ENCODE peak calls at places on chromosomes 4 and X, in four cellular contexts. One of them, this sample, is unnamed. For H3K4me1 and H3K27me3, the result is how much of the 10 kb centered on the place peaks cover.

GRCh38 chr4:52850406-52851119 is 11.6 kb upstream of the RASL11B start:
- DNase-seq in heart right ventricle: no peak
- DNase-seq in esophagus squamous epithelium: no peak
- DNase-seq in SK-N-SH: no peak
- DNase-seq in this sample: no peak

GRCh38 chr4:56783986-56784385 is 37.5 kb downstream of the SPINK2 start:
- DNase-seq in heart right ventricle: no peak
- DNase-seq in esophagus squamous epithelium: no peak
- DNase-seq in SK-N-SH: no peak
- DNase-seq in this sample: no peak

GRCh38 chr4:107519057-107519456 is 201.0 kb downstream of the PAPSS1 start:
- DNase-seq in heart right ventricle: no peak
- DNase-seq in esophagus squamous epithelium: no peak
- DNase-seq in SK-N-SH: peak
- DNase-seq in this sample: no peak

GRCh38 chr4:20172070-20172760 is 79.5 kb upstream of the SLIT2 start:
- DNase-seq in heart right ventricle: no peak
- DNase-seq in esophagus squamous epithelium: no peak
- DNase-seq in SK-N-SH: no peak
- DNase-seq in this sample: no peak

GRCh38 chr4:30950737-30951136 is 230.6 kb downstream of the PCDH7 start:
- DNase-seq in heart right ventricle: no peak
- DNase-seq in esophagus squamous epithelium: no peak
- DNase-seq in SK-N-SH: no peak
- DNase-seq in this sample: no peak

GRCh38 chrX:13658602-13659001 is 5.7 kb downstream of the TCEANC start:
- DNase-seq in heart right ventricle: peak
- DNase-seq in esophagus squamous epithelium: no peak
- DNase-seq in SK-N-SH: peak
- DNase-seq in this sample: no peak

GRCh38 chrX:17597836-17598434 is 139.4 kb upstream of the SCML1 start:
- DNase-seq in heart right ventricle: peak
- DNase-seq in esophagus squamous epithelium: no peak
- DNase-seq in SK-N-SH: peak
- DNase-seq in this sample: peak

GRCh38 chr4:6111354-6111930 is 88.9 kb downstream of the JAKMIP1 start:
- DNase-seq in heart right ventricle: no peak
- DNase-seq in esophagus squamous epithelium: no peak
- DNase-seq in SK-N-SH: peak
- DNase-seq in this sample: peak

GRCh38 chr4:77015390-77015789 is 60.4 kb downstream of the CCNI start:
- DNase-seq in heart right ventricle: no peak
- DNase-seq in esophagus squamous epithelium: no peak
- DNase-seq in SK-N-SH: no peak
- DNase-seq in this sample: no peak

GRCh38 chr4:146522862-146523205 is 1.1 kb upstream of the SLC10A7 start:
- DNase-seq in heart right ventricle: no peak
- DNase-seq in esophagus squamous epithelium: no peak
- DNase-seq in SK-N-SH: no peak
- DNase-seq in this sample: no peak

GRCh38 chr4:83036991-83037390 is 2.0 kb downstream of the COPS4 start:
- DNase-seq in heart right ventricle: no peak
- DNase-seq in esophagus squamous epithelium: no peak
- DNase-seq in SK-N-SH: no peak
- DNase-seq in this sample: no peak

GRCh38 chr4:83043801-83044407 is 8.9 kb downstream of the COPS4 start:
- DNase-seq in heart right ventricle: no peak
- DNase-seq in esophagus squamous epithelium: no peak
- DNase-seq in SK-N-SH: no peak
- DNase-seq in this sample: no peak

GRCh38 chr4:83034630-83035494 is at the start of gene COPS4:
- DNase-seq in heart right ventricle: peak
- DNase-seq in esophagus squamous epithelium: peak
- DNase-seq in SK-N-SH: peak
- DNase-seq in this sample: peak

GRCh38 chr4:83040269-83040668 is 5.3 kb downstream of the COPS4 start:
- DNase-seq in heart right ventricle: no peak
- DNase-seq in esophagus squamous epithelium: no peak
- DNase-seq in SK-N-SH: no peak
- DNase-seq in this sample: no peak
- H3K4me1 ChIP-seq in heart right ventricle: under half
- H3K4me1 ChIP-seq in esophagus squamous epithelium: under half
- H3K4me1 ChIP-seq in SK-N-SH: under half
- H3K4me1 ChIP-seq in this sample: under half

DNA sequence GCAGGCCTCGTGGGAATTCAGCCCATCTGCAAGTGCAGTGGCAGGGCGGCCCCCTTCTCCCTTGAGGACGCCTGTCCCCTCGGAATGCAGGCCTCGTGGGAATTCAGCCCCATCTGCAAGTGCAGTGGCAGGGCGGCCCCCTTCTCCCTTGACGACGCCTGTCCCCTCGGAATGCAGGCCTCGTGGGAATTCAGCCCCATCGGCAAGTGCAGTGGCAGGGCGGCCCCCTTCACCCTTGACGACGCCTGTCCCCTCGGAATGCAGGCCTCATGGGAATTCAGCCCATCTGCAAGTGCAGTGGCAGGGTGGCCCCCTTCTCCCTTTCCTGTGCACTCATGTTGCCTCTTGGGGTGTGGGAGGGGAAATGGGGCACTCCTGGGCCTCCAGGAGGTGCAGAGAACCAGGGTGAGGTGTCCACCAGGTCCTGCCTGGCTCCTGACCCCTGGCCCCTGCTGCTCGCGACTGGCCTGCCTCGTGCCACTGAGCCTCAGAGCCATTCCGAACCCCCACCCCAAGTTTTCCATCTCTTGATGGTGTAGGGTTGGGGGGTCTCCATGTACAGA is 6.7 kb upstream of the SLC26A1 start:
- DNase-seq in heart right ventricle: no peak
- DNase-seq in esophagus squamous epithelium: no peak
- DNase-seq in SK-N-SH: no peak
- DNase-seq in this sample: no peak
- H3K27me3 ChIP-seq in heart right ventricle: half or more
- H3K27me3 ChIP-seq in esophagus squamous epithelium: under half
- H3K27me3 ChIP-seq in SK-N-SH: under half
- H3K27me3 ChIP-seq in this sample: under half

GRCh38 chr4:8241211-8241779 is 28.3 kb upstream of the HTRA3 start:
- DNase-seq in heart right ventricle: no peak
- DNase-seq in esophagus squamous epithelium: no peak
- DNase-seq in SK-N-SH: no peak
- DNase-seq in this sample: no peak

GRCh38 chr4:8240211-8241041 is 29.1 kb upstream of the HTRA3 start:
- DNase-seq in heart right ventricle: no peak
- DNase-seq in esophagus squamous epithelium: no peak
- DNase-seq in SK-N-SH: no peak
- DNase-seq in this sample: no peak

GRCh38 chr4:8244001-8244757 is 25.4 kb upstream of the HTRA3 start:
- DNase-seq in heart right ventricle: no peak
- DNase-seq in esophagus squamous epithelium: no peak
- DNase-seq in SK-N-SH: no peak
- DNase-seq in this sample: no peak

GRCh38 chr4:8242782-8243556 is 26.6 kb upstream of the HTRA3 start:
- DNase-seq in heart right ventricle: no peak
- DNase-seq in esophagus squamous epithelium: no peak
- DNase-seq in SK-N-SH: no peak
- DNase-seq in this sample: no peak

DNA sequence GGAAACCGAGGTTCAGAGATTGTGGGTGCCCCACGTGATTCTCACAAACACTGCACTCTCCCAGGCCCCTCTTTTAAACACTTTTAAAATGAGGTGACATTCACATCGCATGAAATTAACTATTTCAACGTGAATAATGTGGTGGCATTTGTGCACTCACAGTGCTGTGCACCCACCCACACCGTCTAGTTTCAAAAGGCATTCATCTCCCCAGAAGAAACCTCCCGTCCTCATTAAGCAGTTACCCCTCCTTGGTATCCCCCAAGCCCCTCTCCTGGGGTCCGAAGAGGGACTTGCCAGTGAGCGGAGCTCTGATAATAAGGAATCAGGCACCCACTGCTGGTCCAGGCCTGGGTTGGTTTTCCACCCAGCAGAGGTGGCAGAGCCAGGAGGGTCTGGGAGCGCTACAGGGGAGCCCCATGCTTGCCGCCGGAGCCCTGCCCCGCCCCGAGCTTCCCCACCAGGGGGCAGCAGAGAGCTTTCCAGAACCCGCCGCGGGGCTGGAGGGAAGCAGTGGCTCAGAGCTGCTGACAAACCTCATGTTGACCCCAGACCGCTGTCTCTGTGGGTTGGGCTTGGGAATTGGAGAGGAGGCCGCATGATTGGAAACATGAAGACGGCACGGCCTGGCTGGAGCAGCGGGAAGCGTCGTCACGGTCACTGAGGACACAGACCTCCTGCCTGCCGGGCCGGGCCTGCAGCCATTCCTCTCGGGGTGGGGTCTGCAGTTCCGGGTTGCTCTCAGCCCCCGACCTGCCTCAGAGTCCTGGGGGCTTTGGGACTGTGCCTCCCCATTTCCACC is 27.5 kb upstream of the HTRA3 start:
- DNase-seq in heart right ventricle: peak
- DNase-seq in esophagus squamous epithelium: peak
- DNase-seq in SK-N-SH: peak
- DNase-seq in this sample: peak
- H3K27ac ChIP-seq in heart right ventricle: no peak
- H3K27ac ChIP-seq in esophagus squamous epithelium: no peak
- H3K27ac ChIP-seq in SK-N-SH: peak
- H3K27ac ChIP-seq in this sample: no peak

DNA sequence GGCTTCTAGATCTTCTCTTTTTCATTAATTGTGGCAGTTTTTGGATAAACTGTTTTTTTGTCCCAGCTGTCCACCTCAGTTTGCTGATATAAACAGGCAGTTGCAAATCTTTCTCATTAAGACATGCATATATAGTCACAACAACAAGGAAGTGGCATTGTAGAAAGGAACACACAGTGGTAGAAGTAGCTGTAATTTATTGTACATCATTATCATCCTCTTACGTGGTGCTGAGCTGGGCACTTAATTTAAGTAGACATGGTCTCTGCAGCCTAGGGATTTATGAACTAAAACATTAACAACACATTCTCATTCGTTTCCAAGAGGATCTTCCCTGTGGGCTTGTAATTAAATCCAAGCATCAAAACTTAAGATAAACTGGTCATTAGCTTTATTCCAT is 500.2 kb downstream of the INPP4B start:
- DNase-seq in heart right ventricle: no peak
- DNase-seq in esophagus squamous epithelium: no peak
- DNase-seq in SK-N-SH: no peak
- DNase-seq in this sample: no peak
- H3K4me1 ChIP-seq in heart right ventricle: under half
- H3K4me1 ChIP-seq in esophagus squamous epithelium: under half
- H3K4me1 ChIP-seq in SK-N-SH: under half
- H3K4me1 ChIP-seq in this sample: under half

DNA sequence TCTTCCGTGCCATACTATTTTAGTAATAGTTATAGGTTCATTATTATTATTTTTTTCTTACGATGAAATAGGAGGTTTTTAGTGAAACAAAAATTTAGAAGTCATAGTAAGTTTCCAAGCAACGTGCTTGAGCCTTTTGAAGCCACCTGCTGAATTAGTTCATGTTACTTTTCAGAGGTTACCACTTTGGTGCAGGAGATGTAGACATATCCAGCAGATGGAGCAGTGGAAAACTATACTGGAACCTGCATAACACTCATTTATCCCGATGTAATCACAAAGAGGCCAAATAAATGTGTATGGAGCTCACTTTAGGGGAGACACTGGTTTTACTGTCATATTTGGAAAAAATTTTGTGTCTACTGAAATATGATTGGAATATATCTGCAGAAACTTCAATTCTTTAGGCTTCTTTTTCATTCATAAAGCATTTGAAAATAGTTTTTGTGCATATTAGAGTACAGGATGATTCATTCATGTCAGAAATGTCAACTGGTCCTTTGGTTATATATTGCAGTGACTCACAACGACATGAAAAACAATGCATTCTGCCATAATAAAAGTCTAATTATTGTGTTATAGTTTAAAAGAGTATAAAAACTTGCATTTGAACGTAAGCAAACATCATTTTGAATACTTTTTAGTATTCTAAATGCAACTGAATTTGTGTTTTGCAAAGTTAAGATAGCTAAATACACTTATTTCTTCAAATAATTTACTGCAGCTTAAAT is 2182.9 kb upstream of the TENM3 start:
- DNase-seq in heart right ventricle: no peak
- DNase-seq in esophagus squamous epithelium: no peak
- DNase-seq in SK-N-SH: peak
- DNase-seq in this sample: no peak
- H3K27me3 ChIP-seq in heart right ventricle: under half
- H3K27me3 ChIP-seq in esophagus squamous epithelium: under half
- H3K27me3 ChIP-seq in SK-N-SH: under half
- H3K27me3 ChIP-seq in this sample: under half

GRCh38 chr4:41257257-41257900 is 651 bp downstream of the UCHL1 start:
- DNase-seq in heart right ventricle: peak
- DNase-seq in esophagus squamous epithelium: no peak
- DNase-seq in SK-N-SH: peak
- DNase-seq in this sample: peak

GRCh38 chr4:41258783-41259182 is 2.1 kb downstream of the UCHL1 start:
- DNase-seq in heart right ventricle: no peak
- DNase-seq in esophagus squamous epithelium: no peak
- DNase-seq in SK-N-SH: peak
- DNase-seq in this sample: no peak

GRCh38 chr4:41257901-41258300 is 1.2 kb downstream of the UCHL1 start:
- DNase-seq in heart right ventricle: no peak
- DNase-seq in esophagus squamous epithelium: no peak
- DNase-seq in SK-N-SH: peak
- DNase-seq in this sample: no peak

GRCh38 chr4:41256740-41257256 is at the start of gene UCHL1:
- DNase-seq in heart right ventricle: no peak
- DNase-seq in esophagus squamous epithelium: no peak
- DNase-seq in SK-N-SH: peak
- DNase-seq in this sample: peak

GRCh38 chr4:41256131-41256739 is 493 bp upstream of the UCHL1 start:
- DNase-seq in heart right ventricle: no peak
- DNase-seq in esophagus squamous epithelium: no peak
- DNase-seq in SK-N-SH: peak
- DNase-seq in this sample: no peak
- H3K27ac ChIP-seq in heart right ventricle: no peak
- H3K27ac ChIP-seq in esophagus squamous epithelium: no peak
- H3K27ac ChIP-seq in SK-N-SH: peak
- H3K27ac ChIP-seq in this sample: no peak

GRCh38 chr4:185212566-185212965 is 3.2 kb downstream of the SNX25 start:
- DNase-seq in heart right ventricle: no peak
- DNase-seq in esophagus squamous epithelium: no peak
- DNase-seq in SK-N-SH: no peak
- DNase-seq in this sample: no peak
- H3K4me1 ChIP-seq in heart right ventricle: under half
- H3K4me1 ChIP-seq in esophagus squamous epithelium: under half
- H3K4me1 ChIP-seq in SK-N-SH: under half
- H3K4me1 ChIP-seq in this sample: under half

This sample was measured in aorta.